ENCODE peak calls at places on chromosome 4, in nine cellular contexts. N is nephron progenitor cell, F is colonic mucosa, W is hepatocyte, V is GM23338, Y is lower leg skin, X is AG04450, U is cardiac muscle cell, C is Calu3. O is an unnamed sample.
A peak's percentile ranks its signal among the peaks of the same experiment; 100 is the strongest.

GRCh38 chr4:39406763-39407583 is at the start of gene KLB:
- DNase-seq in F (peak; percentile 69), W (peak; percentile 78), V (no peak), C (no peak), Y (no peak), N (no peak), X (no peak), U (peak; percentile 2), O (no peak)

GRCh38 chr4:2930821-2931764 is 32.1 kb downstream of the NOP14 start:
- DNase-seq in V (no peak), C (no peak), U (no peak), N (no peak), X (no peak), W (no peak), Y (no peak), F (peak; percentile 53), O (peak; percentile 94)

GRCh38 chr4:5511791-5512190 is 196.6 kb downstream of the EVC2 start:
- DNase-seq in F (no peak), N (no peak), X (no peak), Y (no peak), V (no peak), W (no peak), C (no peak), U (no peak), O (no peak)

GRCh38 chr4:91851456-91851855 is 452.3 kb upstream of the GRID2 start:
- DNase-seq in N (no peak), U (no peak), Y (no peak), C (no peak), F (no peak), X (no peak), V (no peak), W (no peak), O (no peak)

GRCh38 chr4:165327211-165328100 is at the start of gene MSMO1:
- DNase-seq in U (peak; percentile 99), C (peak; percentile 95), N (peak; percentile 97), V (peak; percentile 99), F (peak; percentile 98), X (peak; percentile 96), Y (peak; percentile 99), W (peak; percentile 99), O (peak; percentile 100)

GRCh38 chr4:96524311-96524875 is 684.5 kb downstream of the PDHA2 start:
- DNase-seq in V (no peak), U (no peak), F (no peak), W (no peak), Y (no peak), N (no peak), X (no peak), C (no peak), O (no peak)

GRCh38 chr4:61827907-61828328 is 627.8 kb downstream of the ADGRL3 start:
- DNase-seq in C (no peak), F (no peak), X (no peak), Y (no peak), N (no peak), V (no peak), U (no peak), W (no peak), O (no peak)

GRCh38 chr4:36326610-36327009 is 45.2 kb downstream of the DTHD1 start:
- DNase-seq in C (no peak), V (no peak), Y (no peak), X (no peak), F (no peak), N (no peak), U (no peak), W (no peak), O (no peak)

GRCh38 chr4:117477925-117478324 is 392.5 kb upstream of the TRAM1L1 start:
- DNase-seq in W (no peak), X (no peak), C (no peak), U (no peak), Y (no peak), N (no peak), V (no peak), F (no peak), O (no peak)

GRCh38 chr4:83328486-83328885 is 6.2 kb downstream of the HPSE start:
- DNase-seq in N (no peak), W (peak; percentile 4), C (no peak), Y (no peak), F (no peak), V (peak; percentile 79), X (no peak), U (no peak), O (no peak)
- TF ChIP-seq CTCF in N (no peak), W (peak; percentile 8), C (no peak), Y (no peak), F (no peak), V (peak; percentile 74), X (no peak), U (peak; percentile 15), O (peak; percentile 25)

GRCh38 chr4:107740381-107740780 is 20.3 kb upstream of the PAPSS1 start:
- DNase-seq in N (no peak), V (peak; percentile 28), X (no peak), C (no peak), Y (no peak), W (no peak), U (no peak), F (no peak), O (no peak)
- TF ChIP-seq CTCF in N (no peak), V (peak; percentile 49), X (peak; percentile 26), C (no peak), Y (no peak), W (peak; percentile 36), U (peak; percentile 45), F (no peak), O (peak; percentile 76)

GRCh38 chr4:127810551-127810950 is 28.4 kb downstream of the HSPA4L start:
- DNase-seq in N (no peak), W (no peak), X (no peak), Y (no peak), U (no peak), F (no peak), C (no peak), V (no peak), O (no peak)

DNA sequence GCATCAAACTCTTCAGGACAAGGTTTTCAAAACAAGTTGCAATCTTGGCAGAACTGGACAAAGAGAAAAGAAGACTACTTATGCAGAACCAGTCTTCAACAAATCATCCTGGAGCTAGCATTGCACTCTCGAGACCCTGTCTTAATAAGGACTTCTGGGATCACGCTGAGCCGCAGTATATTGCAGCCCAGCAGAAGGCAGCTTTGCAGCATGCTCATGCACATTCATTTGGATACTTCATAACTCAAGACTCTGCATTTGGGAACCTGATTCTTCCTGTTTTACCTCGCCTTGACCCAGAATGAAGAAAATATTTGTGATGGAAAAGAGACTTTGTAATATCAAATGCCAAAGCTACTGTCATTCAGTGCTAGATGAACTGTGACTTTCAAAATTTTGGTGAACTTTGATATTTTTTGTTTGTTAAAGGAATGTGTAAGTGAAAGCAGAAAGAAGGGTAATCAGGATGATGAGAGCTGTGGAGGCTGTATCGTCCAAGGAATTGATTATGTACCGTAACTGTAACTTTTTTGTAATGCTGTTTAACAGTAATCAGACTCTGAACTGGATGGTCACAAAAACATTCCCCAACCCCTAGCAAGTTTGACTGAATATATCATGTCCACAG is 27.2 kb downstream of the HSPA4L start:
- DNase-seq in N (no peak), W (peak; percentile 12), V (peak; percentile 15), X (no peak), F (no peak), C (no peak), U (peak; percentile 17), Y (no peak), O (no peak)
- TF ChIP-seq CTCF in N (no peak), W (no peak), V (peak; percentile 27), X (peak; percentile 17), F (no peak), C (no peak), U (peak; percentile 11), Y (no peak), O (peak; percentile 65)

GRCh38 chr4:602559-602942 is 22.8 kb upstream of the PDE6B start:
- DNase-seq in W (peak; percentile 79), V (peak; percentile 96), X (no peak), F (peak; percentile 83), Y (peak; percentile 45), C (peak; percentile 68), N (peak; percentile 88), U (peak; percentile 80), O (peak; percentile 69)
- TF ChIP-seq CTCF in W (peak; percentile 53), V (peak; percentile 100), X (no peak), F (peak; percentile 69), Y (no peak), C (no peak), N (peak; percentile 75), U (peak; percentile 34), O (peak; percentile 42)

DNA sequence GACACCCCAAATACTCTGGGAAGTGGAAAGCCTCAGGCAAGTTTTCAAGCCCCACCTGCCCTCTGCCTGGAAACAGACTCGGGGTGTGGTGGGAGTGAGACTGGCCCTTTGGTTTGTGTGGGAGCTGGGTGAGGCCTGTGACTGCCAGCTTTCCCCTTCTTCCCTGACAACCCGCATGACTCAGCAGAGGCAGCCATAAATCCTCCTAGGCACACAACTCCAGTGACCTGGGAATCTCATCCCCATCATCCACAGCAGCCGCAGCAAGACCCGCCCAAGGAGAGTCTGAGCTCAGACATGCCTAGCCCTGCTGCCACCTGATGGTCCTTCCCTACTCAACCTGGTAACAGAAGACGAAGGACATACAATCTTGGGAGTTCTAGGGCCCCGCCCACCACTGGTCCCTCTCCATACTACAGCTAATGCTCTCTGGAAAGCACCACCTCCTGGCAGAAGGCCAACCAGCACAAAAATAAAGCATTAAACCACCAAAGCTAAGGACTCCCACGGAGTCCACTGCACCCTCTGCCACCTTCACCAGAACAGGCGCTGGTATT is 30.7 kb downstream of the GATB start:
- DNase-seq in X (no peak), C (peak; percentile 1), N (peak; percentile 22), W (peak; percentile 58), Y (peak; percentile 59), U (no peak), V (peak; percentile 46), F (peak; percentile 74), O (no peak)
- TF ChIP-seq CTCF in X (no peak), C (no peak), N (no peak), W (no peak), Y (no peak), U (no peak), V (peak; percentile 23), F (no peak), O (no peak)

GRCh38 chr4:159455675-159456235 is 352.9 kb downstream of the RAPGEF2 start:
- DNase-seq in F (no peak), X (no peak), Y (no peak), V (peak; percentile 74), U (peak; percentile 57), W (peak; percentile 62), N (peak; percentile 24), C (peak; percentile 36), O (no peak)
- TF ChIP-seq CTCF in F (peak; percentile 37), X (peak; percentile 93), Y (no peak), V (peak; percentile 73), U (peak; percentile 89), W (peak; percentile 68), N (peak; percentile 70), C (peak; percentile 40), O (peak; percentile 84)

DNA sequence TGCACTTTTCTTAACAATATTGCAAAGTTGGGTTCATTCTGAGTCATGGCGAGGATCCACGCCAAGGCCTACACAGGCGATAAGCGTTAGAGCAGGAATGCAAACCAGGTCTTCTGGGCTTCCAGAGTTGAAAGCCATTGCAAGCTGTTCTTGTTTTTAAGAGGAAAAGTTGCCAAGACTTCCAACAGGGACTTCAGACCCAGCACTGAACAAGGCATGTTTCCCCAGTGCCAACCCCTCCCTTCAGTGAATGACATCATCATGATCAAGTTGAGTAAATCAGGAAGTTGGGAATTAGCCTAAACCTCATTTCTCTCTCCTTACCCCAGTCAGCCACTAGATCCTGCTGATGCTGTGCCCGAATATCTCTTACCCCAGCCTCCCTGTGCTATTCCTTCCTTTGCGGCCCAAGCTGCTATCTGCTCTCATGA is 355.1 kb downstream of the HS3ST1 start:
- DNase-seq in C (no peak), U (no peak), X (no peak), W (peak; percentile 38), N (no peak), F (peak; percentile 42), Y (peak; percentile 33), V (peak; percentile 37), O (no peak)
- TF ChIP-seq CTCF in C (no peak), U (peak; percentile 22), X (no peak), W (no peak), N (no peak), F (no peak), Y (no peak), V (no peak), O (no peak)

GRCh38 chr4:99811850-99812249 is 4.8 kb upstream of the DAPP1 start:
- DNase-seq in F (peak; percentile 61), C (peak; percentile 46), U (peak; percentile 61), W (peak; percentile 70), V (peak; percentile 80), Y (no peak), X (no peak), N (no peak), O (no peak)
- TF ChIP-seq CTCF in F (peak; percentile 32), C (no peak), U (peak; percentile 49), W (peak; percentile 51), V (peak; percentile 65), Y (no peak), X (peak; percentile 46), N (peak; percentile 36), O (peak; percentile 68)